ENCODE peak calls at places on chromosome 6, in four cellular contexts. I is GM12891, U is K562, Q is GM12878. K is an unnamed sample.

GRCh38 chr6:46048646-46049297 is 33.1 kb upstream of the CLIC5 start:
- DNase-seq in I (no peak), U (no peak), Q (no peak), K (no peak)

GRCh38 chr6:35044771-35045275 is 96.3 kb downstream of the TCP11 start:
- DNase-seq in I (no peak), U (no peak), Q (no peak), K (no peak)

GRCh38 chr6:53961679-53962370 is 149.4 kb upstream of the MLIP start:
- DNase-seq in I (no peak), U (no peak), Q (no peak), K (no peak)

GRCh38 chr6:52162940-52163908 is 23.0 kb upstream of the IL17A start:
- DNase-seq in I (no peak), U (peak), Q (no peak), K (no peak)

GRCh38 chr6:139871844-139872510 is 497.5 kb upstream of the CITED2 start:
- DNase-seq in I (no peak), U (no peak), Q (no peak), K (peak)

GRCh38 chr6:41505084-41506049 is 40.8 kb upstream of the FOXP4 start:
- DNase-seq in I (peak), U (no peak), Q (no peak), K (no peak)

GRCh38 chr6:84762220-84762940 is 2.0 kb downstream of the TBX18 start:
- DNase-seq in I (no peak), U (peak), Q (no peak), K (no peak)

GRCh38 chr6:26457407-26457795 is 354 bp upstream of the BTN2A1 start:
- DNase-seq in I (no peak), U (no peak), Q (no peak), K (no peak)

GRCh38 chr6:126716826-126717514 is 377.1 kb downstream of the CENPW start:
- DNase-seq in I (no peak), U (no peak), Q (no peak), K (no peak)

GRCh38 chr6:49606696-49607390 is 29.8 kb downstream of the RHAG start:
- DNase-seq in I (peak), U (peak), Q (peak), K (peak)

GRCh38 chr6:131660195-131660594 is 23.1 kb downstream of the ENPP3 start:
- DNase-seq in I (no peak), U (no peak), Q (no peak), K (peak)

GRCh38 chr6:105045546-105045945 is 88.6 kb downstream of the LIN28B start:
- DNase-seq in I (no peak), U (no peak), Q (no peak), K (no peak)

GRCh38 chr6:52098649-52099184 is 11.3 kb upstream of the PKHD1 start:
- DNase-seq in I (no peak), U (no peak), Q (no peak), K (no peak)

GRCh38 chr6:167532410-167533294 is 207.8 kb downstream of the TTLL2 start:
- DNase-seq in I (no peak), U (no peak), Q (no peak), K (no peak)

GRCh38 chr6:25927177-25927576 is 3.3 kb downstream of the SLC17A2 start:
- DNase-seq in I (no peak), U (no peak), Q (no peak), K (no peak)

GRCh38 chr6:158730175-158730907 is 80.5 kb downstream of the SYTL3 start:
- DNase-seq in I (no peak), U (no peak), Q (no peak), K (no peak)

GRCh38 chr6:10099086-10099499 is 315.8 kb downstream of the TFAP2A start:
- DNase-seq in I (no peak), U (peak), Q (no peak), K (peak)

GRCh38 chr6:146768722-146769121 is 169.9 kb downstream of the ADGB start:
- DNase-seq in I (no peak), U (no peak), Q (no peak), K (no peak)

GRCh38 chr6:160278311-160278710 is 19.7 kb upstream of the SLC22A2 start:
- DNase-seq in I (no peak), U (no peak), Q (no peak), K (no peak)

GRCh38 chr6:39424831-39425230 is 102.3 kb upstream of the KCNK16 start:
- DNase-seq in I (no peak), U (no peak), Q (no peak), K (no peak)

GRCh38 chr6:159494633-159495023 is 198.4 kb downstream of the SOD2 start:
- DNase-seq in I (no peak), U (no peak), Q (no peak), K (no peak)

GRCh38 chr6:70834520-70834919 is 122.3 kb downstream of the B3GAT2 start:
- DNase-seq in I (no peak), U (no peak), Q (no peak), K (no peak)

GRCh38 chr6:1482381-1483166 is 93.2 kb downstream of the FOXF2 start:
- DNase-seq in I (peak), U (no peak), Q (peak), K (no peak)

GRCh38 chr6:43771210-43771857 is 1.3 kb downstream of the VEGFA start:
- DNase-seq in I (peak), U (peak), Q (no peak), K (peak)

GRCh38 chr6:83417880-83418663 is 12.8 kb downstream of the ME1 start:
- DNase-seq in I (no peak), U (peak), Q (no peak), K (peak)

GRCh38 chr6:42279966-42280629 is 62.4 kb upstream of the MRPS10 start:
- DNase-seq in I (no peak), U (no peak), Q (no peak), K (no peak)

GRCh38 chr6:20600831-20601230 is 66.6 kb downstream of the CDKAL1 start:
- DNase-seq in I (no peak), U (no peak), Q (no peak), K (no peak)

GRCh38 chr6:38182426-38182825 is 362.9 kb downstream of the ZFAND3 start:
- DNase-seq in I (no peak), U (no peak), Q (no peak), K (no peak)

GRCh38 chr6:12163149-12163548 is 127.0 kb upstream of the EDN1 start:
- DNase-seq in I (peak), U (no peak), Q (no peak), K (no peak)

GRCh38 chr6:22250486-22250885 is 46.4 kb downstream of the PRL start:
- DNase-seq in I (no peak), U (no peak), Q (no peak), K (no peak)

GRCh38 chr6:9481292-9482029 is 933.4 kb downstream of the TFAP2A start:
- DNase-seq in I (no peak), U (no peak), Q (no peak), K (no peak)

GRCh38 chr6:134373966-134374365 is 56.1 kb upstream of the SGK1 start:
- DNase-seq in I (no peak), U (no peak), Q (no peak), K (no peak)

GRCh38 chr6:136774228-136775041 is 17.8 kb downstream of the MAP3K5 start:
- DNase-seq in I (no peak), U (no peak), Q (no peak), K (no peak)

GRCh38 chr6:21188505-21189223 is 404.9 kb upstream of the SOX4 start:
- DNase-seq in I (no peak), U (no peak), Q (peak), K (no peak)

GRCh38 chr6:101614774-101615173 is 221.3 kb downstream of the GRIK2 start:
- DNase-seq in I (no peak), U (no peak), Q (no peak), K (no peak)

GRCh38 chr6:132399376-132400074 is 1.8 kb downstream of the MOXD1 start:
- DNase-seq in I (no peak), U (no peak), Q (no peak), K (no peak)

GRCh38 chr6:87808005-87808757 is 106.1 kb upstream of the AKIRIN2 start:
- DNase-seq in I (no peak), U (no peak), Q (no peak), K (no peak)

DNA sequence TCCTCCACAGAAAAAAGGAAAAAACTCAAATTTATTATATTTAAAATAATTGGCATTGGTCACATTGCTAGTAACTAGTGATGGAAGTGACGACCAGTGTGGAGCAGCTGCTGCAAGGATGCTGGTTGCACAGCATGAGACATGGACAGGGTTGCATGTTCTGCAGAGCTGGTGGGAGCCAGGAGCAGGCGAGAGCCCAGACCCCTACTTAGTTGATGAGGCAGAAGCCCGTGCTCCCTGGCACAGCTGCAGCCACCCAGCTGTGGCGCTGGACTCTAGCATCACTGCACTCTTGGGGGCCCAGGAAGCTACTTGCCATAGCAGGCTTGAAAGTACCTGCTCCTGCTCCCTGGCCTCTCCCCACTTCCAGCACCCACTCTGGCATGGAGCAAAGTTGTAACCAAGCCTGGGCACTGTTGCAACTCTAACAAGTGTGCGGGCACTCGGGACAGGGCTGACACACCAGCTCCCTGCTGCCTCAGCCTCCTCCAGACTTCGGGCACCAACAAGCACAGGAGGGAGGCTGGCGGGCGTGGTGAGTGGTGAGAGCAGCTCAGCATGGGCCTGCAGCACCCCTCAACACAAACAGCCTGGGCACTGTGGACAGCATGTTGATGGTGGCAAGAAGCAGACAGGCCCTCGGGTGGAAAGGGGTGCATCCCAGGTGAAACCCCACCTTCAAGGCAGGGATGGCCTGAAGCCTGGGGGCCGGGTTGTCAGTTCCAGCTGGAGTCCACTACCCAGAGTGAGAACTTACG is 69.6 kb downstream of the EYS start:
- DNase-seq in I (no peak), U (no peak), Q (no peak), K (no peak)
- TF ChIP-seq SPI1 in I (no peak), U (no peak), Q (no peak), K (no peak)

GRCh38 chr6:107399927-107400326 is 59.4 kb downstream of the PDSS2 start:
- DNase-seq in I (no peak), U (no peak), Q (no peak), K (no peak)
- TF ChIP-seq SPI1 in I (no peak), U (no peak), Q (no peak), K (no peak)

GRCh38 chr6:166312832-166313231 is 4.6 kb upstream of the PRR18 start:
- DNase-seq in I (no peak), U (no peak), Q (no peak), K (no peak)

GRCh38 chr6:166309977-166310376 is 1.8 kb upstream of the PRR18 start:
- DNase-seq in I (no peak), U (no peak), Q (no peak), K (no peak)

GRCh38 chr6:166314454-166314853 is 6.3 kb upstream of the PRR18 start:
- DNase-seq in I (no peak), U (no peak), Q (no peak), K (no peak)

GRCh38 chr6:166310634-166311033 is 2.4 kb upstream of the PRR18 start:
- DNase-seq in I (no peak), U (no peak), Q (no peak), K (no peak)

DNA sequence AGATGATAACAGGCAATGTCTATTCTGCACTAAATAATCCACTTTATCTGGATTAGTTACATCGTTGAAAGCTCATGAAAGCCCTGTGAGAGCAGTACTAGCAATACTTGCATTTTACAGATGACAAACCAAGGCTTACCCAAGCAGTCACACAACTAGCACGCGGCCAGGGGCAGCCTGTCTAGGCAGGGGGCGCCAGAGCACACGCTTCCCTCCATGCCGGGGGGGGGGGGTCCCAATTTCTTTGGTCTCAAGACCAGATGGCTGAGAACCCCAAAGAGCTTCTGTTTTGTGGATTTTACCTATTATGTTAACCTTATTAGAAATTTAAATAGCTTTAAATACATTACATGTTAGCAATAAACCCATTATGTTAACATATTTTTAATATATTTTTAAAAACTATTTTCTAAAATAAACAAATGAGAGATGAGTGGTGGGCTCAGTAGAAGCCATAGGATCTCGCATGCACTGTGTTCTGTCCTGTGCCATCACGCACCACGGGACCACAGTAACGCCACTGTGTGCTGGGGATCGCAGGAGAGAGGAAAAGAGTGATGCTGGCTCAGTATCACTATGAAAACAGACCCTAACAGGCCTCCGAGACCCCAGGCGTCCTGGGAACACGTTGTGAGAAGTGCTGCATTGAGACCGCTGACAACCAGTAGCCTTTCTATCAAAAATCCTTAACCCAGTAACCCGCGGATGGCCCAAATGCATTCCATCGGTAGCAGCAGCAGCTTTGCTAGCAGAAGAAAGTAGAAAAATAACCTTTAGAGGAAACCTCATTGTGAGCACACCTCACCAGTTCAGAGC is 5.3 kb upstream of the PRR18 start:
- DNase-seq in I (peak), U (peak), Q (peak), K (peak)
- TF ChIP-seq SPI1 in I (no peak), U (no peak), Q (no peak), K (no peak)

DNA sequence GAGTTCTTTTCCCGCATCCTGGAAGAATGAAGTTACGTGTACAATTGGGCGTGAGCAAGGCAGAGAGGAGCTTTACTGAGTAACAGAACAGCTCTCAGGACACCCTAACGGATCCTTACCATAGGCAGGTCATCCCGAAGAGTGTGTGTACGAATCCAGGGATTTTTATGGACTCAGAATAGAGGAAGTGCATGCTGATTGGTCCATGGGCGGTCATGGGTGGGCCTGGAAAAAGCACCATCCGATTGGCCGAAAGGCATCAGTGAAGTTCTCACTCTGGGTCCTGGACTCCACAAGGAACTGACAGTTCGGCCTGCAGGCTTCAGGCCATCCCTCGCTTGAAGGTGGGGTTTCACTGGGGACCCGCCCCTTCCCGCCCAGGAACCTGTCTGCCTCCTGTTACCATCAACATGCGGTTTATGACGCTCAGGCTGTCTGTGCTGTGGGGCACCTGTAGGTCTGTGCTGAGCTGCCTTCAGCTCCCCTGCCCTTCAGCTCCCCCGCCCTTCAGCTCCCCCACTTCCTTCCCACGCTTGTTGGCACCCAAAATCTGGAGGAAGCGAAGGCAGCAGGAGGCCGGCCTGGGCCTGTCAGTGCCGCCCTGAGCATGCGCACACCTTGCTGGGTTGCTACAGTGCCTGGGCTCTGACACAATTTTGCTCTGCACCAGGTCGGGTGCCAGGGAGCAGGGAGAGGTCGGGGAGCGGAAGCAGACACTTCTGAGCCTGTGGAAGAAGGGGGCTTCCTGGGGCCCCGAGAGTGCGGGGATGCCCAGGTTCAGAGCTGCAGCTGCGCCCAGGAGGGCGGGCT is 57.9 kb upstream of the MANEA start:
- DNase-seq in I (no peak), U (peak), Q (no peak), K (no peak)
- TF ChIP-seq SPI1 in I (no peak), U (peak), Q (no peak), K (no peak)

GRCh38 chr6:44829811-44830210 is 442.3 kb downstream of the CDC5L start:
- DNase-seq in I (no peak), U (no peak), Q (peak), K (no peak)
- TF ChIP-seq SPI1 in I (peak), U (no peak), Q (peak), K (peak)

GRCh38 chr6:170111141-170111664 is 179.7 kb downstream of the DLL1 start:
- DNase-seq in I (no peak), U (no peak), Q (no peak), K (no peak)

GRCh38 chr6:170113141-170113540 is 177.7 kb downstream of the DLL1 start:
- DNase-seq in I (no peak), U (no peak), Q (no peak), K (no peak)

GRCh38 chr6:170111816-170112582 is 178.9 kb downstream of the DLL1 start:
- DNase-seq in I (no peak), U (no peak), Q (no peak), K (no peak)

GRCh38 chr6:170114187-170114945 is 176.5 kb downstream of the DLL1 start:
- DNase-seq in I (no peak), U (no peak), Q (no peak), K (no peak)

GRCh38 chr6:170112583-170112860 is 178.4 kb downstream of the DLL1 start:
- DNase-seq in I (no peak), U (no peak), Q (no peak), K (no peak)
- TF ChIP-seq SPI1 in I (no peak), U (no peak), Q (no peak), K (no peak)

GRCh38 chr6:6842301-6842700 is 253.8 kb downstream of the LY86 start:
- DNase-seq in I (no peak), U (no peak), Q (no peak), K (no peak)
- TF ChIP-seq SPI1 in I (no peak), U (no peak), Q (no peak), K (no peak)

GRCh38 chr6:34011298-34011697 is 134.6 kb downstream of the GRM4 start:
- DNase-seq in I (no peak), U (no peak), Q (no peak), K (no peak)

GRCh38 chr6:34018961-34019606 is 126.8 kb downstream of the GRM4 start:
- DNase-seq in I (no peak), U (no peak), Q (no peak), K (no peak)

GRCh38 chr6:34017106-34017805 is 128.6 kb downstream of the GRM4 start:
- DNase-seq in I (no peak), U (no peak), Q (no peak), K (no peak)

GRCh38 chr6:34018026-34018425 is 127.9 kb downstream of the GRM4 start:
- DNase-seq in I (no peak), U (no peak), Q (no peak), K (no peak)

GRCh38 chr6:34015576-34015975 is 130.3 kb downstream of the GRM4 start:
- DNase-seq in I (no peak), U (no peak), Q (no peak), K (no peak)
- TF ChIP-seq SPI1 in I (no peak), U (no peak), Q (no peak), K (no peak)